ENCODE peak calls at places on chromosome 4, in six cellular contexts. O is foreskin keratinocyte; T is CD8-positive, alpha-beta T cell; F is colonic mucosa; Y is SK-N-SH; E is body of pancreas. L is an unnamed sample. For H3K4me1, the result is how much of the 10 kb centered on the place peaks cover.

GRCh38 chr4:84852081-84852480 is 114.4 kb downstream of the WDFY3 start:
- DNase-seq in T (no peak), O (no peak), E (no peak), F (no peak), Y (no peak), L (no peak)

GRCh38 chr4:174324246-174324645 is 40.5 kb downstream of the CEP44 start:
- DNase-seq in Y (no peak), E (no peak), O (no peak), T (no peak), F (no peak), L (no peak)

GRCh38 chr4:61210186-61210939 is 10.2 kb downstream of the ADGRL3 start:
- DNase-seq in F (no peak), E (no peak), O (no peak), T (no peak), Y (no peak), L (peak)

GRCh38 chr4:74501579-74501978 is 56.6 kb downstream of the AREG start:
- DNase-seq in Y (no peak), O (peak), F (no peak), T (no peak), E (no peak), L (no peak)

GRCh38 chr4:182240161-182241130 is 2.8 kb upstream of the TENM3 start:
- DNase-seq in F (no peak), Y (peak), O (peak), E (no peak), T (no peak), L (peak)

GRCh38 chr4:3412257-3413020 is 29.3 kb upstream of the HGFAC start:
- DNase-seq in Y (no peak), T (no peak), E (no peak), F (no peak), O (no peak), L (peak)

GRCh38 chr4:30835044-30835443 is 114.9 kb downstream of the PCDH7 start:
- DNase-seq in Y (no peak), T (no peak), E (no peak), O (no peak), F (no peak), L (peak)

GRCh38 chr4:159328766-159329165 is 225.9 kb downstream of the RAPGEF2 start:
- DNase-seq in Y (no peak), O (no peak), F (no peak), E (no peak), T (no peak), L (no peak)

GRCh38 chr4:80073362-80074008 is 456 bp upstream of the ANTXR2 start:
- DNase-seq in O (no peak), Y (no peak), F (no peak), T (peak), E (no peak), L (no peak)

GRCh38 chr4:24229976-24230375 is 340.1 kb upstream of the PPARGC1A start:
- DNase-seq in E (no peak), T (no peak), O (peak), F (no peak), Y (no peak), L (no peak)

GRCh38 chr4:13415068-13415785 is 68.9 kb downstream of the RAB28 start:
- DNase-seq in Y (no peak), E (no peak), F (no peak), T (no peak), O (no peak), L (peak)

GRCh38 chr4:112942077-112942476 is 107.4 kb upstream of the ANK2 start:
- DNase-seq in Y (no peak), E (no peak), O (no peak), F (no peak), T (no peak), L (no peak)
- TF ChIP-seq CTCF in Y (no peak), E (no peak), O (peak), F (no peak), T (no peak), L (peak)

DNA sequence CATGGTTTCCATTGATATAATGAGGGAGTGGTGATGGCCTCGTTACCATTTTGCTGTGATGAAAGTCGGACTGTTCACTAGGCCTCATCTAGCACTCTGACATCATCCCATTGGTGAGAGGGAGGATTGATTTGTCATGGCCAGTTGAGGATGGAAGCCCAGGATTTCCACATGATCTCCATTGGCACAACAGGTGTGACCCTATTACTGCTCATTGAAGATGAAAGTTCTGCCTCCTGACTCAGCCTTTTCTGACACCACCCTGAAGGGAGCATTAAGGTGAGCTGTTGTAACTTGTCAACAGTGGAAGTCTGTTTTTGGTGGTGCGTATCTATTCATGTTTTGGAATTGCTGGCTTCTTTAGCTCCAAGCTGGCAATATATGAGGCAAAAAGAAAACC is 144.2 kb downstream of the PABPC4L start:
- DNase-seq in Y (no peak), F (no peak), T (no peak), E (no peak), O (peak), L (no peak)
- H3K4me1 ChIP-seq in Y (under half), F (under half), T (under half), E (under half), O (under half), L (under half)

GRCh38 chr4:56662782-56663468 is 18.2 kb downstream of the HOPX start:
- DNase-seq in F (no peak), O (no peak), E (no peak), T (no peak), Y (no peak), L (peak)

GRCh38 chr4:56671373-56671772 is 9.7 kb downstream of the HOPX start:
- DNase-seq in F (no peak), T (no peak), E (no peak), O (no peak), Y (no peak), L (no peak)

GRCh38 chr4:56666279-56666678 is 14.8 kb downstream of the HOPX start:
- DNase-seq in Y (no peak), E (no peak), O (no peak), T (no peak), F (no peak), L (no peak)

GRCh38 chr4:56671860-56672259 is 9.2 kb downstream of the HOPX start:
- DNase-seq in Y (no peak), T (no peak), E (no peak), F (no peak), O (no peak), L (no peak)

DNA sequence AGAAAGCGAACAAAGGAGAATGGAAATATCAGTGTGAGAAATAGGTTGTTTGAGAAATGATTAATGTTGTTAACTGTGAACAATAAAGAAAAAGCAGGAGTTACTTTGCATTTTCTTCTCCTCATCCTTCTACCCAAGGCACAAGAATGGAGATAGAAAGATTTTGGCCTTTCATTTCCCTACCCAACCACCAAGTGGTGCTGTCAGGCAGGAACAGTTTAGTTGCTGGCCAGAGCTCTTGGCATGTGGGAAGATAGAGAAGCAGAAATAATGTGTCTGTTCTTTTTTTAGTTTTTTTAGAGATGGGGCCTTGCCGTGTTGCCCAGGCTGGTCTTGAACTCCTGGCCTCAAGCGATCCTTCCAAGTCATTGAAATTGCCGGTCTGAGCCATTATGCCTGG is 12.8 kb downstream of the HOPX start:
- DNase-seq in T (no peak), F (no peak), Y (no peak), O (no peak), E (no peak), L (peak)
- TF ChIP-seq CTCF in T (no peak), F (peak), Y (peak), O (peak), E (no peak), L (peak)

GRCh38 chr4:98519268-98519993 is 139.0 kb downstream of the TSPAN5 start:
- DNase-seq in Y (no peak), F (no peak), O (no peak), E (no peak), T (no peak), L (no peak)

GRCh38 chr4:98522603-98523395 is 135.6 kb downstream of the TSPAN5 start:
- DNase-seq in F (no peak), O (peak), E (no peak), Y (no peak), T (no peak), L (no peak)

GRCh38 chr4:98522062-98522461 is 136.3 kb downstream of the TSPAN5 start:
- DNase-seq in E (no peak), Y (no peak), T (no peak), F (no peak), O (no peak), L (no peak)

GRCh38 chr4:98518555-98519267 is 139.7 kb downstream of the TSPAN5 start:
- DNase-seq in Y (no peak), T (no peak), E (no peak), F (no peak), O (no peak), L (no peak)

GRCh38 chr4:98521486-98521885 is 136.9 kb downstream of the TSPAN5 start:
- DNase-seq in Y (no peak), O (no peak), E (no peak), T (no peak), F (no peak), L (no peak)
- H3K4me1 ChIP-seq in Y (under half), O (under half), E (under half), T (under half), F (under half), L (under half)

DNA sequence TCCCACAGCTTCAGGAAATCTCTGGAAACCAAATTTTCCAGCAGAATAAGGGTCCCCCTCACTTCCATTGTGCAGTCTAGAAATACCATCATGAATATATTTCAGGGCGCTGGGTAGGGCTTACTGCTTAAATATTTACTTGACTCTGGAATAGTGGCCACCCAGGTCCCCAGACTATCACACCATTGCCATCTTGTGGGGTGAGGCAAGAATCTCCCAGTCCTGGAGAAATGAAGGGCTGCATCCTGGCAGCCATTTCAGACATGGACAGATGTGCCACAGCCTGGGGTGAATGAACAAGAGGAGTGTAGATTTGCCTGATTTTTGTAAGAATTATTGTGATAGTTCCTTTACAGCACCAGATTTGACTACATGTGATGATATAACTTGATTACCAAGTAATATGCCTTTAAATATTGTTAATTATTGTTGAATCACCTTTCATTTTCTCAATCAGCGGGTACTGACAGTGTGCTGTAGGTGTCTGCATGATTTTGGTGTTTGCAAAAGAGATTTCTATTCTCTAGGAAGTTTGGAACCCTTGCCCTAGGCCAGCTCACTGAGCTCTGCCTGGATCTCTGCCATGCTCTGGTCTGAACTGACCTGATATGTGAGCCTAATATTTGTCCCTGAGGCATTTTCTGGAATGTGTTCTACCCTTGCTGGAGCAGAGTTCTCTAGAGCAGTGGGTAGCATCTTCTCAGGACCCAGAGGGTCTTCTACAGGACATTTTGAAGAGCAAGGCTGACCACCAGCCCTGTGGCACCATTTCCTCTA is 183.4 kb downstream of the KIT start:
- DNase-seq in F (peak), T (no peak), Y (peak), E (no peak), O (no peak), L (no peak)
- TF ChIP-seq CTCF in F (no peak), T (no peak), Y (peak), E (no peak), O (no peak), L (peak)

L was measured in endodermal cell.